ENCODE peak calls at places on chromosomes 6 and 20, in four cellular contexts. W, N, Z and Q are unnamed samples.

GRCh38 chr20:47546184-47547033 is 44.7 kb downstream of the NCOA3 start:
- DNase-seq in N (peak; percentile 96), Z (no peak), W (no peak), Q (no peak)

GRCh38 chr6:149941583-149942460 is at the start of gene ULBP2:
- DNase-seq in W (no peak), Z (no peak), N (peak; percentile 95), Q (peak; percentile 87)

GRCh38 chr6:6758915-6759654 is 170.6 kb downstream of the LY86 start:
- DNase-seq in Z (peak; percentile 40), W (peak; percentile 13), N (peak; percentile 61), Q (peak; percentile 21)

GRCh38 chr6:167590193-167590592 is 236.5 kb upstream of the AFDN start:
- DNase-seq in Z (no peak), N (no peak), W (no peak), Q (no peak)

GRCh38 chr6:82129814-82130213 is 117.7 kb downstream of the IBTK start:
- DNase-seq in N (no peak), Z (peak; percentile 10), W (no peak), Q (no peak)

GRCh38 chr6:112113918-112114317 is 26.5 kb downstream of the FAM229B start:
- DNase-seq in Z (no peak), N (no peak), W (no peak), Q (no peak)

GRCh38 chr6:6131492-6132109 is 124.9 kb upstream of the NRN1 start:
- DNase-seq in W (no peak), Z (peak; percentile 53), N (no peak), Q (peak; percentile 23)

GRCh38 chr6:76702187-76702586 is 629.7 kb upstream of the IMPG1 start:
- DNase-seq in Z (no peak), N (no peak), W (no peak), Q (no peak)

GRCh38 chr6:116969211-116969863 is 92.3 kb downstream of the RFX6 start:
- DNase-seq in W (no peak), Z (peak; percentile 64), N (peak; percentile 50), Q (peak; percentile 41)

GRCh38 chr6:157510329-157511188 is 129.6 kb downstream of the ZDHHC14 start:
- DNase-seq in Z (no peak), W (no peak), N (no peak), Q (no peak)

GRCh38 chr20:60900581-60900980 is 351.5 kb upstream of the CDH4 start:
- DNase-seq in Z (no peak), N (no peak), W (no peak), Q (no peak)

GRCh38 chr6:76682842-76683241 is 610.4 kb upstream of the IMPG1 start:
- DNase-seq in N (peak; percentile 10), Z (peak; percentile 2), W (no peak), Q (no peak)

GRCh38 chr20:8898823-8899222 is 170.1 kb upstream of the PLCB4 start:
- DNase-seq in N (no peak), Z (no peak), W (no peak), Q (no peak)

GRCh38 chr20:41037172-41037571 is 8.6 kb downstream of the TOP1 start:
- DNase-seq in Z (no peak), W (no peak), N (no peak), Q (no peak)

GRCh38 chr6:71446084-71446869 is 157.7 kb downstream of the OGFRL1 start:
- DNase-seq in N (no peak), Z (no peak), W (peak; percentile 26), Q (no peak)

GRCh38 chr6:28794175-28795002 is 129.4 kb downstream of the TRIM27 start:
- DNase-seq in N (peak; percentile 31), W (no peak), Z (peak; percentile 29), Q (peak; percentile 68)

GRCh38 chr6:138036955-138037592 is 70.1 kb downstream of the PERP start:
- DNase-seq in W (no peak), Z (no peak), N (peak; percentile 12), Q (no peak)
- TF ChIP-seq USF2 in W (no peak), Z (no peak), N (no peak), Q (no peak)

GRCh38 chr20:17556842-17557674 is 12.8 kb upstream of the DSTN start:
- DNase-seq in W (no peak), N (peak; percentile 34), Z (no peak), Q (no peak)

GRCh38 chr20:17559338-17559737 is 10.5 kb upstream of the DSTN start:
- DNase-seq in Z (no peak), N (no peak), W (no peak), Q (no peak)

GRCh38 chr20:17557675-17558006 is 12.2 kb upstream of the DSTN start:
- DNase-seq in Z (peak; percentile 50), W (no peak), N (peak; percentile 94), Q (peak; percentile 66)

GRCh38 chr20:17558941-17559304 is 11.0 kb upstream of the DSTN start:
- DNase-seq in N (no peak), W (no peak), Z (no peak), Q (no peak)

GRCh38 chr20:17558154-17558940 is 11.5 kb upstream of the DSTN start:
- DNase-seq in W (no peak), N (peak; percentile 91), Z (peak; percentile 83), Q (peak; percentile 93)
- TF ChIP-seq USF2 in W (no peak), N (no peak), Z (no peak), Q (no peak)

DNA sequence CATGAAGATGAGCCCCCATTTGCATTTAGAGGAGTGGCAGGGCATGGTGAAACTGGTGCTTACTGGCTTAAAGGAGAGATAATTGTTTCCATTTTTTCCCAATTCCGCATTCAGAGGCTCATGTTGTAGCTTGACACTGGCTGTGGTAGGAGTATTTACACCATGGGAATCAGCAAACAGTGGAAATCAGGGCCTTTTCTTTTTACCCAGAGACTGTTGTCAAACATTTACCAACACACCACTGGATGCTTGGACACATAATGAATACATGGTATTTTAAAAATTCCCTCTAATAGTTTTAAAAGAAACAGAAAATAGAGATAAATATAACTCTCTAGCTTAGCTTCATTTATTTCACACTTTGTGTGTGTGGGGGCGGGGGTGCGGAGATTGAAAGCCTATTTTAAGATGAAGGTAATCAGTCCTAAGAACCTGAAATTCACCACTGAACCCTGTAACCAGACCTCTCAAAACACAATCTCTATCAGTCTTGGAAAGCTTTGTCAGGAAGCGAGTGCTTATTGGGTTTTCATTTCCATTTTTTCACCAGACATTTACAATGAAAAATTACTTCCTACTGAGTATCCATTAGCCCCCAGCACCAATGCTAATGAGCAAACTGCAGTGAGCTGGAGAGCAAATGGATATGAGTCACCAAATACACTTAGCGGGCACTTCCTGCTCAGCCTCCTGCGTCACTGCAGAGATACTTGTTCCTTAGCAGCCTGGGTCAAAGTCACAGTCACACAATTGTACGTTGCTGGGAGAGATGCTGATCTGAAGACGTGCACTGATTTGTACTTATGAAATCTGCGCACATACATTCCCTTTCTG is 532.0 kb downstream of the BCKDHB start:
- DNase-seq in Z (peak; percentile 11), N (peak; percentile 99), W (peak; percentile 2), Q (peak; percentile 21)
- TF ChIP-seq USF2 in Z (no peak), N (no peak), W (no peak), Q (no peak)

GRCh38 chr20:22771706-22772105 is 187.3 kb upstream of the FOXA2 start:
- DNase-seq in W (no peak), Z (no peak), N (no peak), Q (no peak)

GRCh38 chr20:22776369-22776768 is 192.0 kb upstream of the FOXA2 start:
- DNase-seq in W (no peak), Z (no peak), N (no peak), Q (no peak)

GRCh38 chr20:22773326-22773725 is 189.0 kb upstream of the FOXA2 start:
- DNase-seq in W (no peak), Z (no peak), N (no peak), Q (peak; percentile 66)

GRCh38 chr20:22775671-22776139 is 191.3 kb upstream of the FOXA2 start:
- DNase-seq in W (no peak), Z (peak; percentile 38), N (peak; percentile 65), Q (peak; percentile 97)

DNA sequence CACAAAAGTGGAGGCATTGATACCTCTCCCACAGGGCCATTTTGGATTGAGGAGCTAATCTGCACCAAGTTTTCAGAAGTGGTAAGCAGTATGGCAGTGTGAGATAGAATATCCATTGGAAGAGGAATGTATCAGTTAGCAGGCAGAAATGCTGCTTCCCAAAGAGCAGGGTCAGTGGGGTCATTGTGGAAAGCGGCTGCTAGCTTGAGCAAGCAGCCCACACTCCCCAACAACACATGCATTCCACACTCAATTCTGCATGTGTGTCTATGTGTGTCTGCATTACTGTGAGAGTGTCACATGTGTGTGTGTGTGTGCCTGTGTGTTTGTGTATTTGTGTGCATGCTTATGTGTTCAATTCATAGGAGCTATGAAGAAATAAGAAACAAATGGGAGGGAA is 190.9 kb upstream of the FOXA2 start:
- DNase-seq in Z (no peak), N (no peak), W (no peak), Q (peak; percentile 35)
- TF ChIP-seq USF2 in Z (no peak), N (no peak), W (no peak), Q (no peak)

GRCh38 chr20:33445881-33446615 is 2.5 kb upstream of the SNTA1 start:
- DNase-seq in Z (no peak), N (no peak), W (no peak), Q (no peak)

GRCh38 chr20:33444797-33445560 is 1.4 kb upstream of the SNTA1 start:
- DNase-seq in N (no peak), W (no peak), Z (peak; percentile 75), Q (no peak)

DNA sequence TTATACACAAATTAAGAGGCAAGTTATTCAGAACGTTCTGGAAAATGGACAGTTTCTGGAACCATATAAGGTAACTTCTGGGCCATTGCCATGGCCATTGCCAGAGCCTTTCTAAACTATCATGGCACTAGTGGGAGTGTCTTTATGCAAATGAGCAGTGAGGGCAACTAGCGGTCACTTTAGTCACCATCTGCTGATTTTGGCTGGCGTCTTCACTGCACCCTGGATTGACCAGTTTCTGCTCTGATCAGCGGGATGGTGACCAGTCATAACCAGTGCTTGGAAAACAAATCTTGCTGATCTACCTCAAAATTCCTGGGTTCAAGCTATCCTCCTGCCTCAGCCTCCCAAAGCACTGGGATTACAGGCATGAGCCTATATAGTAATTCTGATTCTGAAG is 7.3 kb upstream of the SNTA1 start:
- DNase-seq in W (no peak), N (peak; percentile 40), Z (no peak), Q (no peak)
- TF ChIP-seq USF2 in W (no peak), N (no peak), Z (no peak), Q (no peak)

GRCh38 chr6:151027295-151027747 is 161.8 kb downstream of the MTHFD1L start:
- DNase-seq in W (no peak), N (no peak), Z (no peak), Q (no peak)

GRCh38 chr6:151024597-151024996 is 159.1 kb downstream of the MTHFD1L start:
- DNase-seq in N (no peak), Z (no peak), W (no peak), Q (no peak)

GRCh38 chr6:151025076-151025475 is 159.6 kb downstream of the MTHFD1L start:
- DNase-seq in W (no peak), N (no peak), Z (no peak), Q (no peak)

GRCh38 chr6:151027936-151028838 is 162.7 kb downstream of the MTHFD1L start:
- DNase-seq in N (no peak), Z (no peak), W (no peak), Q (no peak)

DNA sequence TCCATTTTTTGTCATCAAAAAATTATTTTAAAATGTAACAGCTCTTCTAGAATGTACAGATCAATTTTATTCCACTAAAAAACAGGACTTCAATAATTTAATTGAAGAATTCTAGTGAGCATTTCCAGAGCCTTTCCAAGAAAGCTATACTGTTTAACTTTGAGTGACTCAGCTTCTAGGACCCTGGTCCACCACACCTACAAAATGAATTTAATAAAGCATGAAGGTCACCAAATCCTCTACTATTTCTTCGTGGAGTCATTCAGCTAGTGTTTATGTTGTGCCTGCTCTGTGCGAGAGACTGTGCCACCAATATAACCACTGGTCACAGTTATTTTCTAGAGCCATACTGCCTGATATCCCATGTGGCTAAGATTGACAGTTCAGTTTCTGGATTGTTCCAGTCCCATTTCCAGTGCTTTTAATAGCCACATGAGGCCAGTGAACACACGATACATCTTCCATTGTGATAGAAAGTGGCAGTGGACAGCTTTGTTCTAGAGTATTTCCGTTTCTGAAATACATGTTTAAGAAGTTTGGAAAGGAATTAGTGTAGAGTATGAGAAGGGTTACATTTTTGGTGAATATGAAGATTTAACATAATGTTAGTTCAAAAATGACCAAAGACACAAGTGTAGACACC is 160.6 kb downstream of the MTHFD1L start:
- DNase-seq in W (no peak), N (no peak), Z (no peak), Q (no peak)
- TF ChIP-seq USF2 in W (no peak), N (no peak), Z (no peak), Q (no peak)